ENCODE peak calls at places on chromosomes 16 and 17, in seven cellular contexts. One of them, this sample, is unnamed.

GRCh38 chr17:8121531-8122390 is 2.1 kb downstream of the HES7 start:
- ATAC-seq in activated naive CD8-positive, alpha-beta T cell treated with anti-CD3 and anti-CD28 coated beads, Interleukin-2, amount 10 ng/mL, durations not matched to agents 7 days and 5 days: peak
- ATAC-seq in Panc1: peak
- ATAC-seq in CD4-positive, CD25-positive, alpha-beta regulatory T cell: no peak
- ATAC-seq in sciatic nerve: no peak
- ATAC-seq in GM12878: peak
- ATAC-seq in natural killer cell: peak
- ATAC-seq in this sample: peak

GRCh38 chr16:67470314-67470713 is 10.6 kb downstream of the ATP6V0D1 start:
- ATAC-seq in GM12878: no peak
- ATAC-seq in Panc1: no peak
- ATAC-seq in sciatic nerve: peak
- ATAC-seq in CD4-positive, CD25-positive, alpha-beta regulatory T cell: no peak
- ATAC-seq in natural killer cell: no peak
- ATAC-seq in activated naive CD8-positive, alpha-beta T cell treated with anti-CD3 and anti-CD28 coated beads, Interleukin-2, amount 10 ng/mL, durations not matched to agents 7 days and 5 days: no peak
- ATAC-seq in this sample: no peak

GRCh38 chr17:49525831-49526741 is 31.0 kb downstream of the NGFR start:
- ATAC-seq in natural killer cell: no peak
- ATAC-seq in activated naive CD8-positive, alpha-beta T cell treated with anti-CD3 and anti-CD28 coated beads, Interleukin-2, amount 10 ng/mL, durations not matched to agents 7 days and 5 days: no peak
- ATAC-seq in GM12878: no peak
- ATAC-seq in Panc1: no peak
- ATAC-seq in CD4-positive, CD25-positive, alpha-beta regulatory T cell: no peak
- ATAC-seq in sciatic nerve: peak
- ATAC-seq in this sample: no peak

GRCh38 chr17:32382526-32383223 is 32.7 kb downstream of the ZNF207 start:
- ATAC-seq in CD4-positive, CD25-positive, alpha-beta regulatory T cell: no peak
- ATAC-seq in GM12878: no peak
- ATAC-seq in Panc1: no peak
- ATAC-seq in activated naive CD8-positive, alpha-beta T cell treated with anti-CD3 and anti-CD28 coated beads, Interleukin-2, amount 10 ng/mL, durations not matched to agents 7 days and 5 days: peak
- ATAC-seq in sciatic nerve: no peak
- ATAC-seq in natural killer cell: no peak
- ATAC-seq in this sample: no peak

GRCh38 chr17:28982191-28982793 is 23.5 kb downstream of the SEZ6 start:
- ATAC-seq in activated naive CD8-positive, alpha-beta T cell treated with anti-CD3 and anti-CD28 coated beads, Interleukin-2, amount 10 ng/mL, durations not matched to agents 7 days and 5 days: peak
- ATAC-seq in natural killer cell: peak
- ATAC-seq in GM12878: peak
- ATAC-seq in sciatic nerve: peak
- ATAC-seq in CD4-positive, CD25-positive, alpha-beta regulatory T cell: peak
- ATAC-seq in Panc1: no peak
- ATAC-seq in this sample: peak

GRCh38 chr16:59195242-59195641 is 461.1 kb upstream of the GOT2 start:
- ATAC-seq in activated naive CD8-positive, alpha-beta T cell treated with anti-CD3 and anti-CD28 coated beads, Interleukin-2, amount 10 ng/mL, durations not matched to agents 7 days and 5 days: no peak
- ATAC-seq in CD4-positive, CD25-positive, alpha-beta regulatory T cell: no peak
- ATAC-seq in natural killer cell: no peak
- ATAC-seq in sciatic nerve: no peak
- ATAC-seq in GM12878: no peak
- ATAC-seq in Panc1: no peak
- ATAC-seq in this sample: no peak

GRCh38 chr17:66789093-66789492 is 45.8 kb upstream of the CACNG5 start:
- ATAC-seq in Panc1: no peak
- ATAC-seq in GM12878: no peak
- ATAC-seq in CD4-positive, CD25-positive, alpha-beta regulatory T cell: no peak
- ATAC-seq in natural killer cell: no peak
- ATAC-seq in sciatic nerve: peak
- ATAC-seq in activated naive CD8-positive, alpha-beta T cell treated with anti-CD3 and anti-CD28 coated beads, Interleukin-2, amount 10 ng/mL, durations not matched to agents 7 days and 5 days: no peak
- ATAC-seq in this sample: no peak

GRCh38 chr17:42929497-42929844 is 28.9 kb downstream of the G6PC1 start:
- ATAC-seq in natural killer cell: no peak
- ATAC-seq in activated naive CD8-positive, alpha-beta T cell treated with anti-CD3 and anti-CD28 coated beads, Interleukin-2, amount 10 ng/mL, durations not matched to agents 7 days and 5 days: no peak
- ATAC-seq in GM12878: no peak
- ATAC-seq in CD4-positive, CD25-positive, alpha-beta regulatory T cell: no peak
- ATAC-seq in sciatic nerve: no peak
- ATAC-seq in Panc1: no peak
- ATAC-seq in this sample: no peak

GRCh38 chr17:61294777-61295176 is 104.9 kb upstream of the TBX2 start:
- ATAC-seq in GM12878: peak
- ATAC-seq in sciatic nerve: peak
- ATAC-seq in CD4-positive, CD25-positive, alpha-beta regulatory T cell: no peak
- ATAC-seq in natural killer cell: peak
- ATAC-seq in activated naive CD8-positive, alpha-beta T cell treated with anti-CD3 and anti-CD28 coated beads, Interleukin-2, amount 10 ng/mL, durations not matched to agents 7 days and 5 days: no peak
- ATAC-seq in Panc1: peak
- ATAC-seq in this sample: no peak

GRCh38 chr16:50520451-50521245 is 27.5 kb upstream of the NKD1 start:
- ATAC-seq in activated naive CD8-positive, alpha-beta T cell treated with anti-CD3 and anti-CD28 coated beads, Interleukin-2, amount 10 ng/mL, durations not matched to agents 7 days and 5 days: no peak
- ATAC-seq in CD4-positive, CD25-positive, alpha-beta regulatory T cell: no peak
- ATAC-seq in Panc1: no peak
- ATAC-seq in natural killer cell: no peak
- ATAC-seq in GM12878: no peak
- ATAC-seq in sciatic nerve: no peak
- ATAC-seq in this sample: no peak

GRCh38 chr17:72187544-72187943 is 66.7 kb downstream of the SOX9 start:
- ATAC-seq in sciatic nerve: peak
- ATAC-seq in Panc1: peak
- ATAC-seq in activated naive CD8-positive, alpha-beta T cell treated with anti-CD3 and anti-CD28 coated beads, Interleukin-2, amount 10 ng/mL, durations not matched to agents 7 days and 5 days: no peak
- ATAC-seq in GM12878: no peak
- ATAC-seq in CD4-positive, CD25-positive, alpha-beta regulatory T cell: no peak
- ATAC-seq in natural killer cell: no peak
- ATAC-seq in this sample: no peak

This sample was measured in stimulated activated memory B cell treated with anti-CD40 and anti-IgM and Interleukin-4, amounts not matched to agents 10 μg/mL and 1 μg/mL and 100 μg/mL, for 72 hours.